ENCODE peak calls at places on chromosome 22, in eight cellular contexts. K, X, D, B, Z, P, T and E are unnamed samples.

GRCh38 chr22:35582861-35583670 is 34.1 kb downstream of the MB start:
- DNase-seq in D (peak; percentile 86), B (peak; percentile 68), Z (peak; percentile 78), K (peak; percentile 57), X (peak; percentile 86), T (peak; percentile 7), P (no peak), E (peak; percentile 67)

GRCh38 chr22:33325232-33326004 is 267.2 kb upstream of the SYN3 start:
- DNase-seq in B (no peak), D (no peak), T (peak; percentile 87), Z (no peak), X (no peak), K (no peak), P (no peak), E (no peak)

GRCh38 chr22:41290262-41291221 is 4.6 kb upstream of the RANGAP1 start:
- DNase-seq in Z (no peak), X (no peak), K (no peak), P (no peak), T (no peak), D (no peak), B (no peak), E (no peak)

GRCh38 chr22:33315954-33316353 is 257.8 kb upstream of the SYN3 start:
- DNase-seq in D (no peak), B (no peak), P (no peak), K (no peak), X (no peak), T (no peak), Z (no peak), E (no peak)

GRCh38 chr22:26321469-26321913 is 107.6 kb upstream of the ASPHD2 start:
- DNase-seq in T (no peak), X (peak; percentile 82), P (no peak), K (no peak), B (no peak), D (no peak), Z (peak; percentile 25), E (no peak)

GRCh38 chr22:50620861-50621490 is 7.0 kb downstream of the ARSA start:
- DNase-seq in K (no peak), T (peak; percentile 86), P (no peak), Z (no peak), X (no peak), B (peak; percentile 45), D (no peak), E (no peak)

GRCh38 chr22:35480627-35481565 is 59.7 kb upstream of the RASD2 start:
- DNase-seq in K (no peak), Z (no peak), X (peak; percentile 90), T (no peak), D (no peak), B (peak; percentile 81), P (no peak), E (peak; percentile 59)

GRCh38 chr22:30717331-30717921 is 22.8 kb downstream of the OSBP2 start:
- DNase-seq in B (no peak), P (no peak), K (no peak), X (no peak), Z (no peak), D (peak; percentile 3), T (no peak), E (no peak)

GRCh38 chr22:29813563-29813962 is 24.5 kb downstream of the ASCC2 start:
- DNase-seq in D (peak; percentile 80), T (no peak), P (no peak), Z (peak; percentile 59), B (no peak), K (no peak), X (no peak), E (no peak)

GRCh38 chr22:44669725-44670027 is 32.3 kb upstream of the PRR5 start:
- DNase-seq in X (no peak), T (no peak), D (peak; percentile 14), K (no peak), P (no peak), B (no peak), Z (peak; percentile 47), E (no peak)

GRCh38 chr22:44741929-44742328 is 10.4 kb upstream of the ARHGAP8 start:
- DNase-seq in K (no peak), P (no peak), T (no peak), D (no peak), Z (no peak), X (no peak), B (peak; percentile 48), E (no peak)

GRCh38 chr22:17085277-17086091 is 684 bp downstream of the IL17RA start:
- DNase-seq in P (no peak), D (no peak), K (peak; percentile 55), T (no peak), B (peak; percentile 49), X (peak; percentile 72), Z (no peak), E (peak; percentile 47)

GRCh38 chr22:47433627-47434026 is 671.2 kb downstream of the TBC1D22A start:
- DNase-seq in B (no peak), Z (no peak), T (no peak), X (no peak), P (no peak), D (no peak), K (no peak), E (no peak)
- TF ChIP-seq EP300 in B (no peak), Z (no peak), T (no peak), X (no peak), P (no peak), D (no peak), K (no peak), E (no peak)

DNA sequence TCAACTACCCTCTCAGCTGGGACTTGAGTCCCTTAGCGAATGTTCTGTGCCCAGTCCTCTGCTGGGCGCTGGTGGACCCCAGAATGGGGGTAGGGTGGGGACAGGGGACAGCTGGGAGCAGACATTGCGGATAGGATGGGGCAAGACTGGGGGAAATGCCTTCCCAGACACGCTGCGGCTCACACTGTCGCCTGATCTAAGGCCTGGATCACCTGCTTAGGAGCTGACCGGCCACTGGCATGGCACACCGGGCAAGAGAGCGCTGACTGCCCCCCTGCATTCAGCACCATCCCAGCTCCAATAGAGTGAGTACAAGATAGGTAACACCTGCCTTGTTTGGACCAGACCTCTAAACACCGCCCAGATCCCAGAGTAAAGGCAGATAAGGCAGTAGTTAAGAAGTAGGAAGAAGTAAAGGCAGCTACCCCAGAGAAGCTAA is 1.4 kb downstream of the ARVCF start:
- DNase-seq in Z (no peak), P (no peak), X (no peak), B (no peak), T (no peak), D (no peak), K (no peak), E (no peak)
- TF ChIP-seq EP300 in Z (no peak), P (no peak), X (no peak), B (no peak), T (no peak), D (no peak), K (no peak), E (no peak)

DNA sequence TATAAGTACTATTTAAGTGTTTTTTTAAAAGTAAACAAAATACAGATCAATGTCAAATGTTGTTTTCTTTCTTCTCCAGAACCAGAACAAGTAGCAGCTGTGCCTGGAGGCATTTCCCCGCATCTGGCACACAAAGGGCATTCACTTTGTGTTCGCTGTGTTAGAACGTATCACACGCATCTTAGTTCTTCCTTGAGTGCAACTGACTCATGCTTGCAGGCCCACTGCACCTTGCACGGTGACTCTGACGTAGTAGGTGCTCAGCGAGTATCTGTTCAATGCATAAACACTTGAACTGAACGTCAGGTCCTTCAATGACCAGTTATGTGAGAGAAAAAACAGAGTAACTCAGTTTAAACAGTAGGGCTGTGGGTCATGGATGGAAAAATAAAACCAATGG is 3.5 kb downstream of the IFT27 start:
- DNase-seq in Z (no peak), T (no peak), B (no peak), X (peak; percentile 60), K (no peak), P (no peak), D (no peak), E (no peak)
- TF ChIP-seq EP300 in Z (no peak), T (no peak), B (no peak), X (no peak), K (no peak), P (no peak), D (no peak), E (no peak)

GRCh38 chr22:24181088-24181995 is at the start of gene SUSD2:
- DNase-seq in Z (peak; percentile 39), B (peak; percentile 62), K (peak; percentile 24), D (no peak), X (no peak), P (no peak), T (no peak), E (peak; percentile 60)
- TF ChIP-seq EP300 in Z (no peak), B (no peak), K (no peak), D (no peak), X (no peak), P (no peak), T (no peak), E (no peak)

GRCh38 chr22:42299586-42300285 is 29.3 kb upstream of the TCF20 start:
- DNase-seq in B (peak; percentile 48), Z (peak; percentile 56), X (no peak), P (no peak), D (no peak), T (no peak), K (no peak), E (peak; percentile 34)

GRCh38 chr22:42298746-42299145 is 28.3 kb upstream of the TCF20 start:
- DNase-seq in D (no peak), K (no peak), P (no peak), X (no peak), B (no peak), T (no peak), Z (no peak), E (no peak)

GRCh38 chr22:42301072-42301741 is 30.8 kb upstream of the TCF20 start:
- DNase-seq in P (no peak), D (no peak), Z (no peak), T (no peak), X (no peak), K (no peak), B (no peak), E (no peak)

GRCh38 chr22:42301742-42302102 is 31.3 kb upstream of the TCF20 start:
- DNase-seq in D (no peak), T (no peak), B (no peak), P (no peak), K (no peak), Z (no peak), X (no peak), E (no peak)

DNA sequence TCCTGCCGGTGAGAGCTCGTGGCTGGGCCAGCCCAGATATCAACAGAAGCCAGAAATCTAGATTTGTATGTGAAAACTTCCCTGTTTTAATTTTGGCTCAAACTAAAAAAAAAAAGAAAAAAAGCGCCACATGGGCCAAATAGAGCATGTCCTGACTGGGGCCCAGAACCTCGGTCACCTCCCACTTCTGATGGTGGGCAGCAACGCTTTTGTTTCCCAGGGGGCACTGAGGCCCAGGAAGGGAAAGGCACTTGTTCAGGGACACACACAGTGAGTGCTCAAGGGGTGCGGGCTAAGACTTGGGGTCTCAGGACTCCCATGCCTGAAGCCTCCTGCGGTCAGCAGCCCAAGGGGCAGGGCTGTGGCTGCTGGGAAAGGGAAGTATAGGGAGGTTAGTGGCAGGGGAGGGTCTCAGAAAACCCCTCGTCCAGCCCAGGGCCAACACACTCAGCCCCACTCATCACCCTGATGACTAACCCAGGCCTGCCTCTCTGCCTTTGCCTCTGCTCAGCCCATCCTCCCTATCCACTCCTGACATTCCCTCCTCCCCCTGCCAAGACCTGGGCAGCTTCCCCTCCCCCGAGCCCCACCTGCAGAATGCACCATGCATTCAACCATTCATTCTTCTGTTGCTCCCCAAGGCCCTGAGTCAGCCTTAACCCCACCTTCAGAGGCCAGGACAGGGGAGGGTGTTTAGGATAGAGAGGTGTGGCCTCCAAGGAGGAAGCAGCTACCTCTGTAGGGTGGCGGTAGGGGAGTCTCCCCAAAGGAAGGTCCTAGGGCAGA is 30.0 kb upstream of the TCF20 start:
- DNase-seq in D (no peak), P (no peak), B (peak; percentile 62), K (no peak), T (no peak), Z (peak; percentile 51), X (no peak), E (peak; percentile 27)
- TF ChIP-seq EP300 in D (no peak), P (no peak), B (no peak), K (no peak), T (no peak), Z (no peak), X (no peak), E (no peak)